ENCODE peak calls at places on chromosomes 12 and 14, in seven cellular contexts. One of them, this sample, is unnamed.

GRCh38 chr12:12749433-12749832 is 32.3 kb downstream of the CDKN1B start:
- DNase-seq in SK-N-SH: no peak
- DNase-seq in progenitor cell of endocrine pancreas: no peak
- DNase-seq in activated naive CD8-positive, alpha-beta T cell treated with anti-CD3 and anti-CD28 coated beads, Interleukin-2, amount 50 U/mL, for 24 hours: no peak
- DNase-seq in lung microvascular endothelial cell: no peak
- DNase-seq in SW 1271: no peak
- DNase-seq in sciatic nerve: no peak
- DNase-seq in this sample: no peak

GRCh38 chr12:131980263-131980662 is 30.5 kb downstream of the EP400 start:
- DNase-seq in activated naive CD8-positive, alpha-beta T cell treated with anti-CD3 and anti-CD28 coated beads, Interleukin-2, amount 50 U/mL, for 24 hours: no peak
- DNase-seq in lung microvascular endothelial cell: peak; percentile 28
- DNase-seq in SK-N-SH: no peak
- DNase-seq in progenitor cell of endocrine pancreas: no peak
- DNase-seq in sciatic nerve: no peak
- DNase-seq in SW 1271: peak; percentile 15
- DNase-seq in this sample: no peak

GRCh38 chr12:30753233-30753632 is 1.5 kb downstream of the CAPRIN2 start:
- DNase-seq in SW 1271: peak; percentile 65
- DNase-seq in lung microvascular endothelial cell: peak; percentile 66
- DNase-seq in sciatic nerve: no peak
- DNase-seq in activated naive CD8-positive, alpha-beta T cell treated with anti-CD3 and anti-CD28 coated beads, Interleukin-2, amount 50 U/mL, for 24 hours: peak; percentile 31
- DNase-seq in progenitor cell of endocrine pancreas: no peak
- DNase-seq in SK-N-SH: peak; percentile 64
- DNase-seq in this sample: no peak

GRCh38 chr12:52256165-52256935 is 18.1 kb upstream of the KRT86 start:
- DNase-seq in lung microvascular endothelial cell: no peak
- DNase-seq in SW 1271: no peak
- DNase-seq in progenitor cell of endocrine pancreas: no peak
- DNase-seq in sciatic nerve: peak; percentile 18
- DNase-seq in activated naive CD8-positive, alpha-beta T cell treated with anti-CD3 and anti-CD28 coated beads, Interleukin-2, amount 50 U/mL, for 24 hours: no peak
- DNase-seq in SK-N-SH: no peak
- DNase-seq in this sample: no peak

GRCh38 chr14:105474478-105475268 is at the start of gene CRIP2:
- DNase-seq in SW 1271: no peak
- DNase-seq in progenitor cell of endocrine pancreas: peak; percentile 53
- DNase-seq in activated naive CD8-positive, alpha-beta T cell treated with anti-CD3 and anti-CD28 coated beads, Interleukin-2, amount 50 U/mL, for 24 hours: peak; percentile 27
- DNase-seq in lung microvascular endothelial cell: peak; percentile 64
- DNase-seq in SK-N-SH: peak; percentile 91
- DNase-seq in sciatic nerve: no peak
- DNase-seq in this sample: no peak

GRCh38 chr12:3996322-3996721 is 123.1 kb upstream of the PARP11 start:
- DNase-seq in sciatic nerve: no peak
- DNase-seq in activated naive CD8-positive, alpha-beta T cell treated with anti-CD3 and anti-CD28 coated beads, Interleukin-2, amount 50 U/mL, for 24 hours: no peak
- DNase-seq in progenitor cell of endocrine pancreas: no peak
- DNase-seq in SW 1271: no peak
- DNase-seq in SK-N-SH: no peak
- DNase-seq in lung microvascular endothelial cell: no peak
- DNase-seq in this sample: no peak

GRCh38 chr12:87827638-87828264 is 201.4 kb downstream of the C12orf50 start:
- DNase-seq in SK-N-SH: no peak
- DNase-seq in sciatic nerve: no peak
- DNase-seq in activated naive CD8-positive, alpha-beta T cell treated with anti-CD3 and anti-CD28 coated beads, Interleukin-2, amount 50 U/mL, for 24 hours: no peak
- DNase-seq in lung microvascular endothelial cell: peak; percentile 72
- DNase-seq in progenitor cell of endocrine pancreas: no peak
- DNase-seq in SW 1271: peak; percentile 88
- DNase-seq in this sample: peak; percentile 52

GRCh38 chr12:122880668-122881067 is 15.3 kb downstream of the VPS37B start:
- DNase-seq in SK-N-SH: peak; percentile 71
- DNase-seq in sciatic nerve: no peak
- DNase-seq in SW 1271: no peak
- DNase-seq in lung microvascular endothelial cell: peak; percentile 63
- DNase-seq in progenitor cell of endocrine pancreas: no peak
- DNase-seq in activated naive CD8-positive, alpha-beta T cell treated with anti-CD3 and anti-CD28 coated beads, Interleukin-2, amount 50 U/mL, for 24 hours: no peak
- DNase-seq in this sample: no peak

GRCh38 chr12:79547735-79548347 is 142.9 kb downstream of the PAWR start:
- DNase-seq in SK-N-SH: peak; percentile 56
- DNase-seq in lung microvascular endothelial cell: peak; percentile 93
- DNase-seq in progenitor cell of endocrine pancreas: no peak
- DNase-seq in activated naive CD8-positive, alpha-beta T cell treated with anti-CD3 and anti-CD28 coated beads, Interleukin-2, amount 50 U/mL, for 24 hours: peak; percentile 11
- DNase-seq in sciatic nerve: no peak
- DNase-seq in SW 1271: peak; percentile 86
- DNase-seq in this sample: peak; percentile 90

GRCh38 chr12:459430-460258 is at the start of gene B4GALNT3:
- DNase-seq in lung microvascular endothelial cell: no peak
- DNase-seq in SK-N-SH: peak; percentile 88
- DNase-seq in SW 1271: peak; percentile 47
- DNase-seq in activated naive CD8-positive, alpha-beta T cell treated with anti-CD3 and anti-CD28 coated beads, Interleukin-2, amount 50 U/mL, for 24 hours: peak; percentile 29
- DNase-seq in sciatic nerve: peak; percentile 66
- DNase-seq in progenitor cell of endocrine pancreas: peak; percentile 75
- DNase-seq in this sample: no peak

GRCh38 chr14:93183596-93184317 is 940 bp downstream of the MOAP1 start:
- DNase-seq in lung microvascular endothelial cell: no peak
- DNase-seq in SW 1271: no peak
- DNase-seq in SK-N-SH: peak; percentile 8
- DNase-seq in sciatic nerve: no peak
- DNase-seq in progenitor cell of endocrine pancreas: no peak
- DNase-seq in activated naive CD8-positive, alpha-beta T cell treated with anti-CD3 and anti-CD28 coated beads, Interleukin-2, amount 50 U/mL, for 24 hours: no peak
- DNase-seq in this sample: no peak

GRCh38 chr14:86391085-86391484 is 861.1 kb downstream of the FLRT2 start:
- DNase-seq in activated naive CD8-positive, alpha-beta T cell treated with anti-CD3 and anti-CD28 coated beads, Interleukin-2, amount 50 U/mL, for 24 hours: no peak
- DNase-seq in progenitor cell of endocrine pancreas: no peak
- DNase-seq in lung microvascular endothelial cell: no peak
- DNase-seq in sciatic nerve: no peak
- DNase-seq in SK-N-SH: no peak
- DNase-seq in SW 1271: no peak
- DNase-seq in this sample: no peak

GRCh38 chr12:44717612-44718011 is 158.5 kb downstream of the NELL2 start:
- DNase-seq in lung microvascular endothelial cell: no peak
- DNase-seq in SW 1271: no peak
- DNase-seq in activated naive CD8-positive, alpha-beta T cell treated with anti-CD3 and anti-CD28 coated beads, Interleukin-2, amount 50 U/mL, for 24 hours: no peak
- DNase-seq in SK-N-SH: no peak
- DNase-seq in sciatic nerve: no peak
- DNase-seq in progenitor cell of endocrine pancreas: no peak
- DNase-seq in this sample: no peak

GRCh38 chr14:43687866-43688265 is 819.2 kb downstream of the FSCB start:
- DNase-seq in SW 1271: no peak
- DNase-seq in activated naive CD8-positive, alpha-beta T cell treated with anti-CD3 and anti-CD28 coated beads, Interleukin-2, amount 50 U/mL, for 24 hours: no peak
- DNase-seq in SK-N-SH: no peak
- DNase-seq in sciatic nerve: no peak
- DNase-seq in lung microvascular endothelial cell: no peak
- DNase-seq in progenitor cell of endocrine pancreas: no peak
- DNase-seq in this sample: no peak

GRCh38 chr14:99808133-99808505 is 14.9 kb downstream of the EML1 start:
- DNase-seq in activated naive CD8-positive, alpha-beta T cell treated with anti-CD3 and anti-CD28 coated beads, Interleukin-2, amount 50 U/mL, for 24 hours: no peak
- DNase-seq in SW 1271: no peak
- DNase-seq in lung microvascular endothelial cell: no peak
- DNase-seq in progenitor cell of endocrine pancreas: no peak
- DNase-seq in SK-N-SH: no peak
- DNase-seq in sciatic nerve: peak; percentile 40
- DNase-seq in this sample: no peak

GRCh38 chr12:124454352-124454725 is 113.1 kb downstream of the NCOR2 start:
- DNase-seq in activated naive CD8-positive, alpha-beta T cell treated with anti-CD3 and anti-CD28 coated beads, Interleukin-2, amount 50 U/mL, for 24 hours: no peak
- DNase-seq in lung microvascular endothelial cell: no peak
- DNase-seq in SK-N-SH: no peak
- DNase-seq in progenitor cell of endocrine pancreas: no peak
- DNase-seq in SW 1271: no peak
- DNase-seq in sciatic nerve: no peak
- DNase-seq in this sample: no peak

GRCh38 chr14:104087981-104088850 is 2.7 kb downstream of the ASPG start:
- DNase-seq in SW 1271: no peak
- DNase-seq in lung microvascular endothelial cell: no peak
- DNase-seq in progenitor cell of endocrine pancreas: no peak
- DNase-seq in activated naive CD8-positive, alpha-beta T cell treated with anti-CD3 and anti-CD28 coated beads, Interleukin-2, amount 50 U/mL, for 24 hours: no peak
- DNase-seq in SK-N-SH: no peak
- DNase-seq in sciatic nerve: peak; percentile 48
- DNase-seq in this sample: no peak

GRCh38 chr14:55514819-55515470 is 65.1 kb upstream of the KTN1 start:
- DNase-seq in activated naive CD8-positive, alpha-beta T cell treated with anti-CD3 and anti-CD28 coated beads, Interleukin-2, amount 50 U/mL, for 24 hours: no peak
- DNase-seq in sciatic nerve: no peak
- DNase-seq in SK-N-SH: no peak
- DNase-seq in SW 1271: no peak
- DNase-seq in progenitor cell of endocrine pancreas: no peak
- DNase-seq in lung microvascular endothelial cell: peak; percentile 91
- DNase-seq in this sample: peak; percentile 75

GRCh38 chr12:30484658-30485057 is 211.0 kb downstream of the IPO8 start:
- DNase-seq in lung microvascular endothelial cell: no peak
- DNase-seq in SK-N-SH: no peak
- DNase-seq in SW 1271: no peak
- DNase-seq in sciatic nerve: no peak
- DNase-seq in activated naive CD8-positive, alpha-beta T cell treated with anti-CD3 and anti-CD28 coated beads, Interleukin-2, amount 50 U/mL, for 24 hours: no peak
- DNase-seq in progenitor cell of endocrine pancreas: no peak
- DNase-seq in this sample: no peak

GRCh38 chr14:22572562-22573058 is 16.4 kb downstream of the DAD1 start:
- DNase-seq in SW 1271: no peak
- DNase-seq in SK-N-SH: no peak
- DNase-seq in sciatic nerve: no peak
- DNase-seq in activated naive CD8-positive, alpha-beta T cell treated with anti-CD3 and anti-CD28 coated beads, Interleukin-2, amount 50 U/mL, for 24 hours: no peak
- DNase-seq in lung microvascular endothelial cell: peak; percentile 51
- DNase-seq in progenitor cell of endocrine pancreas: no peak
- DNase-seq in this sample: no peak

GRCh38 chr14:63174760-63175191 is 29.5 kb upstream of the RHOJ start:
- DNase-seq in SK-N-SH: peak; percentile 55
- DNase-seq in sciatic nerve: no peak
- DNase-seq in activated naive CD8-positive, alpha-beta T cell treated with anti-CD3 and anti-CD28 coated beads, Interleukin-2, amount 50 U/mL, for 24 hours: no peak
- DNase-seq in SW 1271: peak; percentile 35
- DNase-seq in progenitor cell of endocrine pancreas: no peak
- DNase-seq in lung microvascular endothelial cell: peak; percentile 86
- DNase-seq in this sample: peak; percentile 77

GRCh38 chr14:99728981-99729451 is 44.9 kb downstream of the CYP46A1 start:
- DNase-seq in SK-N-SH: no peak
- DNase-seq in lung microvascular endothelial cell: no peak
- DNase-seq in activated naive CD8-positive, alpha-beta T cell treated with anti-CD3 and anti-CD28 coated beads, Interleukin-2, amount 50 U/mL, for 24 hours: no peak
- DNase-seq in SW 1271: no peak
- DNase-seq in sciatic nerve: peak; percentile 36
- DNase-seq in progenitor cell of endocrine pancreas: no peak
- DNase-seq in this sample: no peak

GRCh38 chr12:58883576-58884334 is 36.5 kb downstream of the LRIG3 start:
- DNase-seq in SK-N-SH: no peak
- DNase-seq in SW 1271: no peak
- DNase-seq in progenitor cell of endocrine pancreas: no peak
- DNase-seq in lung microvascular endothelial cell: no peak
- DNase-seq in sciatic nerve: no peak
- DNase-seq in activated naive CD8-positive, alpha-beta T cell treated with anti-CD3 and anti-CD28 coated beads, Interleukin-2, amount 50 U/mL, for 24 hours: no peak
- DNase-seq in this sample: no peak

GRCh38 chr14:63875311-63875710 is 22.5 kb downstream of the SYNE2 start:
- DNase-seq in progenitor cell of endocrine pancreas: no peak
- DNase-seq in sciatic nerve: no peak
- DNase-seq in activated naive CD8-positive, alpha-beta T cell treated with anti-CD3 and anti-CD28 coated beads, Interleukin-2, amount 50 U/mL, for 24 hours: no peak
- DNase-seq in SW 1271: no peak
- DNase-seq in SK-N-SH: no peak
- DNase-seq in lung microvascular endothelial cell: peak; percentile 97
- DNase-seq in this sample: no peak

GRCh38 chr12:80582431-80582830 is 125.0 kb upstream of the MYF6 start:
- DNase-seq in SW 1271: no peak
- DNase-seq in lung microvascular endothelial cell: no peak
- DNase-seq in SK-N-SH: no peak
- DNase-seq in progenitor cell of endocrine pancreas: no peak
- DNase-seq in sciatic nerve: no peak
- DNase-seq in activated naive CD8-positive, alpha-beta T cell treated with anti-CD3 and anti-CD28 coated beads, Interleukin-2, amount 50 U/mL, for 24 hours: no peak
- DNase-seq in this sample: no peak

This sample was measured in glomerular endothelial cell.